ENCODE peak calls at places on chromosomes 11 and 22, in ten cellular contexts. M, Z, T, X, J, U, P, G, D and I are unnamed samples.
A peak's percentile ranks its signal among the peaks of the same experiment; 100 is the strongest.

GRCh38 chr22:19607198-19608113 is 83.2 kb upstream of the CLDN5 start:
- DNase-seq in P (peak; percentile 27), D (no peak), J (peak; percentile 58), T (no peak), G (no peak), X (peak; percentile 33), U (peak; percentile 75), Z (no peak), M (no peak), I (no peak)

GRCh38 chr22:19229600-19229999 is 51.1 kb upstream of the SLC25A1 start:
- DNase-seq in U (no peak), J (no peak), Z (no peak), P (no peak), D (no peak), G (no peak), M (no peak), T (no peak), X (no peak), I (no peak)

GRCh38 chr11:60377737-60378136 is 595 bp upstream of the MS4A7 start:
- DNase-seq in D (no peak), G (no peak), P (no peak), M (no peak), U (peak; percentile 36), X (peak; percentile 50), J (peak; percentile 31), Z (no peak), T (peak; percentile 47), I (peak; percentile 49)

GRCh38 chr22:27032121-27032761 is 374.9 kb downstream of the MIAT start:
- DNase-seq in J (peak; percentile 21), Z (no peak), G (peak; percentile 55), P (no peak), X (peak; percentile 20), U (no peak), T (no peak), D (no peak), M (peak; percentile 60), I (no peak)

GRCh38 chr11:84899740-84900139 is 727.4 kb downstream of the DLG2 start:
- DNase-seq in D (no peak), M (no peak), T (no peak), X (no peak), J (no peak), P (no peak), Z (peak; percentile 31), G (no peak), U (no peak), I (no peak)

GRCh38 chr11:116644948-116645305 is 127.9 kb downstream of the BUD13 start:
- DNase-seq in G (no peak), U (no peak), P (no peak), X (no peak), Z (no peak), M (no peak), J (no peak), T (no peak), D (no peak), I (no peak)

GRCh38 chr11:35420371-35420770 is 1.0 kb upstream of the SLC1A2 start:
- DNase-seq in X (no peak), M (no peak), T (no peak), J (no peak), Z (no peak), P (no peak), G (no peak), U (no peak), D (no peak), I (no peak)

GRCh38 chr11:65791719-65792213 is 4.9 kb downstream of the OVOL1 start:
- DNase-seq in U (no peak), T (no peak), X (no peak), M (no peak), D (no peak), Z (no peak), G (no peak), J (no peak), P (peak; percentile 76), I (peak; percentile 82)

GRCh38 chr22:41661713-41662112 is 27.0 kb downstream of the SNU13 start:
- DNase-seq in D (no peak), U (no peak), J (no peak), X (no peak), T (no peak), G (no peak), M (no peak), P (no peak), Z (no peak), I (no peak)

GRCh38 chr22:19356708-19357269 is 65.3 kb upstream of the CLTCL1 start:
- DNase-seq in U (no peak), X (no peak), J (no peak), P (no peak), Z (no peak), M (no peak), G (no peak), D (no peak), T (no peak), I (no peak)

GRCh38 chr22:47605441-47605840 is 843.0 kb downstream of the TBC1D22A start:
- DNase-seq in J (no peak), P (no peak), G (no peak), M (no peak), T (no peak), D (no peak), U (no peak), X (no peak), Z (no peak), I (no peak)

GRCh38 chr11:67472882-67473281 is 3.8 kb upstream of the TMEM134 start:
- DNase-seq in U (no peak), T (no peak), X (no peak), G (no peak), M (no peak), P (no peak), D (no peak), Z (no peak), J (no peak), I (no peak)

GRCh38 chr11:110818032-110818687 is 105.9 kb upstream of the ARHGAP20 start:
- DNase-seq in T (no peak), M (no peak), Z (peak; percentile 67), X (no peak), P (no peak), G (no peak), U (no peak), D (peak; percentile 61), J (no peak), I (no peak)

DNA sequence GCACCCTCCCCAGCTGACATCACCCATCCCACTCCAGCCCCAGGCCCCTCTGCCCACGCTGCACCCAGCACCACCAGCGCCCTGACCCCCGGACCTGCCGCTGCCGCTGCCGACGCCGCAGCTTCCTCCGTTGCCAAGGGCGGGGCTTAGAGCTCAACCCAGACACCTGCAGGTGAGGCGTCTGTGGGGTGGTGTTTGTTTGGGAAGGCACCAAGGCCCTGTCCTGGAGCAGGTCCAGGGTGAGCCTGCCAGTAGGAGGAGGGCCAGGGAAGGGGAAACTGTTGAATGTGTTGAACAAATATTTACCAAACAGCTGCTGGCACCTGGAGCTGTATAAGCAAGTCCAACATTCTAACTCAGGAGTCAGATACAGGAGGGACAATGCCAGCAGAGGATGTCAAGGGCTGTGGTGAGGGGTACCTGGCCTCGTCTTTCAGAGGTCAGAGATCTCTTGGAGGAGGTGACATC is 3.1 kb downstream of the VEGFB start:
- DNase-seq in M (no peak), G (no peak), X (no peak), U (peak; percentile 85), D (no peak), Z (no peak), P (no peak), J (no peak), T (peak; percentile 13), I (no peak)
- TF ChIP-seq CTCF in M (no peak), G (no peak), X (no peak), U (no peak), D (no peak), Z (no peak), P (no peak), J (no peak), T (no peak), I (no peak)

GRCh38 chr11:22472306-22472705 is 134.1 kb downstream of the SLC17A6 start:
- DNase-seq in X (no peak), U (no peak), P (no peak), J (no peak), Z (no peak), G (no peak), T (no peak), M (no peak), D (no peak), I (no peak)
- TF ChIP-seq CTCF in X (no peak), U (no peak), P (no peak), J (peak; percentile 7), Z (peak; percentile 13), G (no peak), T (no peak), M (peak; percentile 40), D (no peak), I (no peak)

DNA sequence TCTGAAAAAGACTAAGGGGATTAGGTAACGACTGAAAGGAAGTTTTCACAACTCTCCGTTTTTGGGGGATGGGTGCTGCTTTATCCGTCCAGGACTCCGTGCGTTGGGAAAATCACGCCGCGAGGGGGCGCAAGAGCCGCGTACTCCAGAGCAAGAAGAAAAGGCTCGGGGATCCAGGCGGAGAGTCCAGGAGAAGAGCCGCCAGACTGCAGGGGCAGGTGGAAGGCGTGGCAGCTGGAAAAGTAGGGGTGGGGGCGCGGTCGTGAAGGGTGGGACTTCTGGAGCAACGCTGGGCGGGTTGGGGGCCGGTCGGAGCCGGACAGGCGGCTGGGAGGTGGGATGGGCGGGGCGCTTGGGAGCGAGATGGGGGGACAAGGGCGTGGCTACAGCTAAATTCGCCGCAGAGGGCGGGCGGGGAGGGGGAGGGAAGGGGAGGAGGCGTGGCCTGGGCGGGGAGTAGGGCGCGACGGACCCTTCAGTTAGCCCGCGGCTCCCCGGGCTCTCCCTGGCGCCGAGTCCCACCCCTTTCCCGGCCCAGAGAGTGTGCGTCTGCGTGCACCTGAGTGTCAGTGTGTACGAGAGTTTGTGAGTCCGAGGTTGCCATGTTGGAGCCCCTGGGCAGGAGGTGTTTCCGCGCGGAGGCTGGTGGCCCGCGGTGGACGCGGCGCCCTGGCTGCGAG is 613 bp upstream of the ARHGEF17 start:
- DNase-seq in X (peak; percentile 97), G (peak; percentile 98), P (peak; percentile 90), Z (peak; percentile 97), D (peak; percentile 99), T (peak; percentile 88), U (peak; percentile 98), J (peak; percentile 97), M (peak; percentile 100), I (peak; percentile 95)
- TF ChIP-seq CTCF in X (peak; percentile 82), G (peak; percentile 83), P (peak; percentile 86), Z (peak; percentile 83), D (peak; percentile 86), T (peak; percentile 80), U (peak; percentile 85), J (peak; percentile 75), M (peak; percentile 89), I (peak; percentile 89)

DNA sequence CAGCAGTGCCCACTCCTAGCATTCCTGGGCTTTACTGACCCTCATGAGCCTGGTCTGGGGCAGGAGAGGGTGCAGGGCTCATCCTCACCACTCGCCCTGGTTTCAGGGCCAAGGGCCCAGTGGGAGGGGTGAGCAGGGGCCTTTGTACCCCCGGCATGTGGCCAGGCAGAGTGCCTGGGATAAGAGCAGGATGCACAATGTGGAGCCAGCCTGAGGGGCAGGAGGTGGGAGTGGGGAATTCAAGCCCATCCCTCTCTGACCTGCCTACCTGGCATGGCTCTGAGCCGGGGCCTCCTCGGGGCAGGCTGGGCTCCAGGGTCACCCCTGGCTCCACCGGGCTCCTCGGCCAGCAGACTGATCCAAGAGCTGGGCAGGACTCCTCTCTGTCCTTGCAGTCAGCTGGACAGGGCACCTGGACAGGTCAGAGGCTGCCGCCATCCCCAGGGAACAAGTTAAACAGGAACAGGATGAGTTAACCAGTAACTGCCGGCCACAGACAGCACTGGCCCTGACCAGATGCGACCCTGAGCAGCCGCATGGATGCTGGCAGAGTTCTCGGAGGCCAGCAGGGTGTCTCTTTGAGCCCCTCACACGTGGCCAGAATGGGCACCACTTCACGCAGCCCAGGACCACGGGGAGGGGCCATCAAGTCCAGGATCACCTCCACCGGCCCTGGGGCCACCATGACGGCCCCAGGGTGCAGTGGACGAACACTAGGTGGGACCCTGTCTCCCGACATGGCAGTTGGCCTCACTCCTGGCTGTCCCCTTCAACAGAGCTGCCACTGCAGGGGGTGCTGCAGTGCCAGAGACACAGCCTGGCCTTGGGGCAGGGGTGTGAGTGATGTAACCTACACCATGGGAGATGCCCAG is 5.0 kb downstream of the SIGIRR start:
- DNase-seq in Z (no peak), P (no peak), D (no peak), G (no peak), M (no peak), U (no peak), T (peak; percentile 14), X (no peak), J (no peak), I (no peak)
- TF ChIP-seq CTCF in Z (no peak), P (no peak), D (no peak), G (no peak), M (no peak), U (no peak), T (no peak), X (no peak), J (no peak), I (no peak)